ENCODE peak calls at places on chromosome 1, in nine cellular contexts. W is uterus; S is tibial artery; O is stimulated activated CD8-positive, alpha-beta memory T cell treated with anti-CD3 and anti-CD28 coated beads, Interleukin-4, amount 100 ng/mL, for 1 hour; P is pancreas; B is NCI-H460; T is GM13977; X is amygdala; D is activated CD4-positive, CD25-positive, alpha-beta regulatory T cell. K is an unnamed sample.

GRCh38 chr1:11479375-11479979 is 522 bp downstream of the DISP3 start:
- DNase-seq in S (no peak), P (no peak), X (no peak), W (no peak), T (no peak), D (no peak), B (no peak), O (no peak), K (no peak)

GRCh38 chr1:174971466-174971865 is 28.3 kb upstream of the CACYBP start:
- DNase-seq in O (no peak), W (no peak), B (no peak), D (no peak), T (no peak), X (no peak), S (no peak), P (no peak), K (no peak)

GRCh38 chr1:77281491-77282186 is at the start of gene AK5:
- DNase-seq in S (no peak), X (peak), T (peak), D (peak), P (no peak), O (no peak), B (no peak), W (no peak), K (peak)

GRCh38 chr1:244599937-244600350 is 53.0 kb upstream of the DESI2 start:
- DNase-seq in O (no peak), X (no peak), P (no peak), W (peak), T (peak), B (peak), D (peak), S (peak), K (no peak)

GRCh38 chr1:43073490-43074230 is 98.4 kb downstream of the EBNA1BP2 start:
- DNase-seq in X (peak), T (peak), D (peak), W (peak), P (peak), O (peak), S (peak), B (peak), K (peak)

GRCh38 chr1:182795563-182796228 is 6.1 kb downstream of the NPL start:
- DNase-seq in S (no peak), T (no peak), X (no peak), D (no peak), P (no peak), B (no peak), O (no peak), W (no peak), K (peak)

GRCh38 chr1:87399701-87400100 is 71.0 kb downstream of the LMO4 start:
- DNase-seq in X (no peak), S (no peak), B (no peak), O (no peak), D (no peak), W (no peak), P (no peak), T (no peak), K (no peak)

GRCh38 chr1:228370941-228371740 is 35.5 kb downstream of the TRIM11 start:
- DNase-seq in T (no peak), O (no peak), W (no peak), S (no peak), D (no peak), X (no peak), P (no peak), B (no peak), K (no peak)

GRCh38 chr1:33339413-33339812 is 18.5 kb upstream of the A3GALT2 start:
- DNase-seq in X (no peak), S (peak), P (no peak), D (no peak), W (no peak), O (no peak), T (no peak), B (no peak), K (peak)

K was measured in midbrain.